ENCODE peak calls at places on chromosomes 2 and 18, in four cellular contexts. One of them, this sample, is unnamed.

GRCh38 chr2:152062130-152063091 is 36.4 kb downstream of the CACNB4 start:
- DNase-seq in HS-5: peak
- DNase-seq in stimulated activated CD4-positive, alpha-beta T cell treated with anti-CD3 and anti-CD28 coated beads, Interleukin-1b, Interleukin-23, amount 100 ng/mL, for 1 hour: no peak
- DNase-seq in T-helper 1 cell: no peak
- DNase-seq in this sample: peak

GRCh38 chr2:211132586-211132985 is 576.2 kb downstream of the CPS1 start:
- DNase-seq in stimulated activated CD4-positive, alpha-beta T cell treated with anti-CD3 and anti-CD28 coated beads, Interleukin-1b, Interleukin-23, amount 100 ng/mL, for 1 hour: no peak
- DNase-seq in T-helper 1 cell: no peak
- DNase-seq in HS-5: peak
- DNase-seq in this sample: peak

GRCh38 chr18:25039781-25040180 is 312.2 kb downstream of the ZNF521 start:
- DNase-seq in T-helper 1 cell: no peak
- DNase-seq in stimulated activated CD4-positive, alpha-beta T cell treated with anti-CD3 and anti-CD28 coated beads, Interleukin-1b, Interleukin-23, amount 100 ng/mL, for 1 hour: no peak
- DNase-seq in HS-5: no peak
- DNase-seq in this sample: no peak

GRCh38 chr2:96770451-96770850 is 9.7 kb downstream of the CNNM4 start:
- DNase-seq in HS-5: no peak
- DNase-seq in stimulated activated CD4-positive, alpha-beta T cell treated with anti-CD3 and anti-CD28 coated beads, Interleukin-1b, Interleukin-23, amount 100 ng/mL, for 1 hour: no peak
- DNase-seq in T-helper 1 cell: no peak
- DNase-seq in this sample: no peak

GRCh38 chr2:105798595-105798994 is 53.9 kb downstream of the NCK2 start:
- DNase-seq in stimulated activated CD4-positive, alpha-beta T cell treated with anti-CD3 and anti-CD28 coated beads, Interleukin-1b, Interleukin-23, amount 100 ng/mL, for 1 hour: no peak
- DNase-seq in T-helper 1 cell: peak
- DNase-seq in HS-5: no peak
- DNase-seq in this sample: no peak

GRCh38 chr2:189363559-189363958 is 77.7 kb upstream of the WDR75 start:
- DNase-seq in stimulated activated CD4-positive, alpha-beta T cell treated with anti-CD3 and anti-CD28 coated beads, Interleukin-1b, Interleukin-23, amount 100 ng/mL, for 1 hour: no peak
- DNase-seq in HS-5: no peak
- DNase-seq in T-helper 1 cell: no peak
- DNase-seq in this sample: peak

GRCh38 chr2:240463274-240463865 is 27.9 kb downstream of the GPC1 start:
- DNase-seq in HS-5: no peak
- DNase-seq in T-helper 1 cell: no peak
- DNase-seq in stimulated activated CD4-positive, alpha-beta T cell treated with anti-CD3 and anti-CD28 coated beads, Interleukin-1b, Interleukin-23, amount 100 ng/mL, for 1 hour: no peak
- DNase-seq in this sample: no peak

GRCh38 chr2:78465707-78466106 is 559.8 kb upstream of the REG3G start:
- DNase-seq in stimulated activated CD4-positive, alpha-beta T cell treated with anti-CD3 and anti-CD28 coated beads, Interleukin-1b, Interleukin-23, amount 100 ng/mL, for 1 hour: no peak
- DNase-seq in T-helper 1 cell: no peak
- DNase-seq in HS-5: no peak
- DNase-seq in this sample: peak

GRCh38 chr18:78716581-78716980 is 263.0 kb upstream of the SALL3 start:
- DNase-seq in stimulated activated CD4-positive, alpha-beta T cell treated with anti-CD3 and anti-CD28 coated beads, Interleukin-1b, Interleukin-23, amount 100 ng/mL, for 1 hour: no peak
- DNase-seq in HS-5: no peak
- DNase-seq in T-helper 1 cell: no peak
- DNase-seq in this sample: no peak

GRCh38 chr2:118850901-118851268 is 3.4 kb upstream of the EN1 start:
- DNase-seq in T-helper 1 cell: no peak
- DNase-seq in HS-5: no peak
- DNase-seq in stimulated activated CD4-positive, alpha-beta T cell treated with anti-CD3 and anti-CD28 coated beads, Interleukin-1b, Interleukin-23, amount 100 ng/mL, for 1 hour: no peak
- DNase-seq in this sample: no peak

GRCh38 chr2:84874381-84875212 is 6.3 kb downstream of the TRABD2A start:
- DNase-seq in T-helper 1 cell: no peak
- DNase-seq in stimulated activated CD4-positive, alpha-beta T cell treated with anti-CD3 and anti-CD28 coated beads, Interleukin-1b, Interleukin-23, amount 100 ng/mL, for 1 hour: no peak
- DNase-seq in HS-5: no peak
- DNase-seq in this sample: no peak

GRCh38 chr18:23972416-23972815 is 42.1 kb upstream of the TTC39C start:
- DNase-seq in HS-5: no peak
- DNase-seq in T-helper 1 cell: peak
- DNase-seq in stimulated activated CD4-positive, alpha-beta T cell treated with anti-CD3 and anti-CD28 coated beads, Interleukin-1b, Interleukin-23, amount 100 ng/mL, for 1 hour: no peak
- DNase-seq in this sample: no peak

GRCh38 chr2:149422337-149422990 is 92.1 kb downstream of the LYPD6 start:
- DNase-seq in T-helper 1 cell: no peak
- DNase-seq in HS-5: peak
- DNase-seq in stimulated activated CD4-positive, alpha-beta T cell treated with anti-CD3 and anti-CD28 coated beads, Interleukin-1b, Interleukin-23, amount 100 ng/mL, for 1 hour: no peak
- DNase-seq in this sample: peak

GRCh38 chr18:63708650-63709049 is 5.9 kb downstream of the SERPINB11 start:
- DNase-seq in HS-5: peak
- DNase-seq in stimulated activated CD4-positive, alpha-beta T cell treated with anti-CD3 and anti-CD28 coated beads, Interleukin-1b, Interleukin-23, amount 100 ng/mL, for 1 hour: no peak
- DNase-seq in T-helper 1 cell: no peak
- DNase-seq in this sample: peak

GRCh38 chr2:224778474-224778877 is 62.3 kb upstream of the CCDC195 start:
- DNase-seq in stimulated activated CD4-positive, alpha-beta T cell treated with anti-CD3 and anti-CD28 coated beads, Interleukin-1b, Interleukin-23, amount 100 ng/mL, for 1 hour: peak
- DNase-seq in T-helper 1 cell: peak
- DNase-seq in HS-5: peak
- DNase-seq in this sample: peak

GRCh38 chr2:163778045-163778753 is 42.4 kb upstream of the FIGN start:
- DNase-seq in HS-5: peak
- DNase-seq in stimulated activated CD4-positive, alpha-beta T cell treated with anti-CD3 and anti-CD28 coated beads, Interleukin-1b, Interleukin-23, amount 100 ng/mL, for 1 hour: no peak
- DNase-seq in T-helper 1 cell: no peak
- DNase-seq in this sample: peak

GRCh38 chr2:127859712-127860085 is 1.7 kb upstream of the POLR2D start:
- DNase-seq in HS-5: no peak
- DNase-seq in T-helper 1 cell: peak
- DNase-seq in stimulated activated CD4-positive, alpha-beta T cell treated with anti-CD3 and anti-CD28 coated beads, Interleukin-1b, Interleukin-23, amount 100 ng/mL, for 1 hour: peak
- DNase-seq in this sample: no peak

GRCh38 chr2:209422191-209422754 is 1.6 kb upstream of the MAP2 start:
- DNase-seq in T-helper 1 cell: no peak
- DNase-seq in stimulated activated CD4-positive, alpha-beta T cell treated with anti-CD3 and anti-CD28 coated beads, Interleukin-1b, Interleukin-23, amount 100 ng/mL, for 1 hour: no peak
- DNase-seq in HS-5: no peak
- DNase-seq in this sample: no peak

GRCh38 chr2:195092341-195092740 is 564.7 kb upstream of the SLC39A10 start:
- DNase-seq in T-helper 1 cell: no peak
- DNase-seq in HS-5: no peak
- DNase-seq in stimulated activated CD4-positive, alpha-beta T cell treated with anti-CD3 and anti-CD28 coated beads, Interleukin-1b, Interleukin-23, amount 100 ng/mL, for 1 hour: no peak
- DNase-seq in this sample: no peak